ENCODE peak calls at places on chromosomes 5 and 9, in eight cellular contexts. P is sigmoid colon, Y is tibial artery, C is ovary, S is dorsolateral prefrontal cortex, D is uterus, B is psoas muscle, F is A549. J is an unnamed sample.

GRCh38 chr5:63245271-63245670 is 666.7 kb downstream of the LRRC70 start:
- DNase-seq in P (no peak), Y (no peak), C (no peak), S (no peak), D (no peak), B (no peak), F (no peak), J (no peak)

GRCh38 chr9:123044556-123044955 is 11.1 kb downstream of the GPR21 start:
- DNase-seq in P (no peak), Y (no peak), C (no peak), S (no peak), D (no peak), B (no peak), F (peak; percentile 4), J (peak; percentile 45)

GRCh38 chr5:36384845-36385244 is 83.1 kb upstream of the RANBP3L start:
- DNase-seq in P (no peak), Y (no peak), C (no peak), S (no peak), D (no peak), B (no peak), F (no peak), J (no peak)

GRCh38 chr9:87157366-87158031 is 210.2 kb upstream of the GAS1 start:
- DNase-seq in P (no peak), Y (no peak), C (no peak), S (no peak), D (no peak), B (no peak), F (no peak), J (peak; percentile 21)

GRCh38 chr5:134543820-134544692 is 18.6 kb downstream of the JADE2 start:
- DNase-seq in P (no peak), Y (no peak), C (no peak), S (no peak), D (no peak), B (peak; percentile 43), F (no peak), J (no peak)

GRCh38 chr9:124215551-124215910 is 42.2 kb upstream of the NEK6 start:
- DNase-seq in P (peak; percentile 29), Y (peak; percentile 28), C (no peak), S (peak; percentile 13), D (no peak), B (peak; percentile 12), F (no peak), J (no peak)

GRCh38 chr5:148912714-148913398 is 86.4 kb downstream of the ADRB2 start:
- DNase-seq in P (no peak), Y (no peak), C (no peak), S (no peak), D (no peak), B (no peak), F (peak; percentile 82), J (peak; percentile 100)

GRCh38 chr9:19922476-19923118 is 133.8 kb upstream of the SLC24A2 start:
- DNase-seq in P (no peak), Y (no peak), C (peak; percentile 44), S (no peak), D (peak; percentile 69), B (no peak), F (peak; percentile 50), J (peak; percentile 70)

GRCh38 chr9:133405508-133406009 is 12.3 kb downstream of the REXO4 start:
- DNase-seq in P (no peak), Y (no peak), C (no peak), S (no peak), D (no peak), B (no peak), F (no peak), J (no peak)

GRCh38 chr9:111529787-111530186 is 4.8 kb downstream of the ZNF483 start:
- DNase-seq in P (no peak), Y (no peak), C (no peak), S (no peak), D (no peak), B (no peak), F (no peak), J (no peak)

GRCh38 chr9:113221800-113222481 is 597 bp downstream of the SLC31A1 start:
- DNase-seq in P (no peak), Y (no peak), C (no peak), S (no peak), D (no peak), B (no peak), F (no peak), J (peak; percentile 38)

GRCh38 chr5:230711-231110 is 12.6 kb downstream of the SDHA start:
- DNase-seq in P (no peak), Y (no peak), C (no peak), S (no peak), D (no peak), B (no peak), F (no peak), J (no peak)

GRCh38 chr5:92460505-92460904 is 1077.4 kb upstream of the ARRDC3 start:
- DNase-seq in P (no peak), Y (no peak), C (no peak), S (no peak), D (no peak), B (no peak), F (no peak), J (no peak)

GRCh38 chr9:107176701-107177100 is 106.4 kb upstream of the RAD23B start:
- DNase-seq in P (no peak), Y (peak; percentile 67), C (no peak), S (no peak), D (peak; percentile 16), B (no peak), F (no peak), J (no peak)

GRCh38 chr5:166068547-166069335 is 2222.7 kb upstream of the WWC1 start:
- DNase-seq in P (no peak), Y (no peak), C (no peak), S (no peak), D (no peak), B (no peak), F (no peak), J (peak; percentile 87)

GRCh38 chr5:34736445-34737119 is 80.5 kb downstream of the RAI14 start:
- DNase-seq in P (no peak), Y (no peak), C (no peak), S (no peak), D (no peak), B (no peak), F (peak; percentile 45), J (no peak)

GRCh38 chr5:59810041-59810440 is 83.5 kb downstream of the PDE4D start:
- DNase-seq in P (peak; percentile 85), Y (peak; percentile 86), C (peak; percentile 33), S (peak; percentile 83), D (peak; percentile 68), B (peak; percentile 81), F (peak; percentile 82), J (peak; percentile 74)

GRCh38 chr5:180080670-180081280 is 9.2 kb upstream of the RNF130 start:
- DNase-seq in P (no peak), Y (no peak), C (no peak), S (no peak), D (no peak), B (no peak), F (no peak), J (no peak)

GRCh38 chr5:157479166-157479565 is 19.2 kb downstream of the NIPAL4 start:
- DNase-seq in P (peak; percentile 49), Y (no peak), C (no peak), S (no peak), D (no peak), B (no peak), F (no peak), J (no peak)

GRCh38 chr5:133842846-133843725 is 125.3 kb downstream of the C5orf15 start:
- DNase-seq in P (no peak), Y (peak; percentile 40), C (no peak), S (no peak), D (no peak), B (no peak), F (no peak), J (no peak)

GRCh38 chr9:84343111-84343521 is 2.6 kb upstream of the SLC28A3 start:
- DNase-seq in P (no peak), Y (no peak), C (no peak), S (no peak), D (no peak), B (no peak), F (no peak), J (no peak)

GRCh38 chr5:71939452-71939932 is 167.8 kb upstream of the MAP1B start:
- DNase-seq in P (no peak), Y (no peak), C (no peak), S (no peak), D (no peak), B (no peak), F (peak; percentile 46), J (no peak)

GRCh38 chr9:136757751-136758140 is 297 bp downstream of the LCN8 start:
- DNase-seq in P (peak; percentile 58), Y (no peak), C (no peak), S (no peak), D (no peak), B (peak; percentile 58), F (no peak), J (no peak)

DNA sequence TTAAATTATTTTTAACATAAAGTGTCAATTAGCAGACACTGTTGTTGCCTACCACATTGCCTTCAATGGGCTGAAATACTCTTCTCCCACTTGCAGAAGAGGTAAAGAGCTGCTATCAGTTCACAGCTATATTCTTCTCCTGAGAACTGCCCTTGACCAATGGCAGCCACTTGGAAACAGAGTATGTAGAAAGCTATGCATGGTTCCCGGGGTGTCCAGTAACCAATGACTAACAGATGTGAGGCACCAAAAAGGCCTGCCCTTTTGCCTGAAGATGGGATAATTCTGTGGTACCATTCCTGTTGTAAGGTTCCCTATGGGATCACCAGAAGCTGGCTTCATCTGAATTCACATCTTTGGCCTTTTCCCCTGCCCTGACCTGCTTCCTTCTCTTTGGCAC is 181.4 kb upstream of the MAP3K1 start:
- DNase-seq in P (no peak), Y (no peak), C (no peak), S (no peak), D (no peak), B (no peak), F (no peak), J (no peak)
- H3K27ac ChIP-seq in P (no peak overlapping the region), Y (no peak overlapping the region), C (no peak overlapping the region), S (no peak overlapping the region), D (no peak overlapping the region), B (no peak overlapping the region), F (no peak overlapping the region), J (no peak overlapping the region)

GRCh38 chr5:135883441-135883840 is 12.2 kb downstream of the IL9 start:
- DNase-seq in P (no peak), Y (no peak), C (no peak), S (no peak), D (no peak), B (no peak), F (no peak), J (no peak)
- TF ChIP-seq CTCF in P (no peak), Y (no peak), C (no peak), S (no peak), D (no peak), B (no peak), F (peak; percentile 15), J (no peak)

DNA sequence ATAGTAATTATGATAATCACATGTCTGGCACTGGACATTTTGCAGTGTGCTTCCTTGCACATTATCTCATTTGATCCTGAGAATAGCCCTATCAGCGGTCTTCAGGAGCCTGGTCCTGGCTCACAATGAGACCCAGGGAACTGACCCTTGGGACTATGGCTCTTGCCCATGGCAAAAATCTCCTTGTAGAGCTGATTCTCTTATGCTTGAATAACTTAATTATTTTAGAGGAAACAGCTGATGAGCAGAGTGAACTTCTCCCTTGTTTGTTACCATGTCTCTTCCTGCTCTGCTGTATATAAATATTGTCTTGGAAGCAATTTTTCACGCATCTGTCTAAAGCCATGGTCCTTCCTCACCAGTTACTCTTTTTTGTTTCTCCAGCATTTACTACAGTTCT is 272.6 kb downstream of the NR3C1 start:
- DNase-seq in P (no peak), Y (no peak), C (no peak), S (no peak), D (no peak), B (no peak), F (no peak), J (no peak)
- H3K27ac ChIP-seq in P (no peak overlapping the region), Y (no peak overlapping the region), C (no peak overlapping the region), S (no peak overlapping the region), D (no peak overlapping the region), B (peak overlapping the region; percentile 94), F (no peak overlapping the region), J (no peak overlapping the region)

GRCh38 chr5:9498541-9499497 is 47.1 kb downstream of the SEMA5A start:
- DNase-seq in P (no peak), Y (no peak), C (no peak), S (no peak), D (no peak), B (no peak), F (peak; percentile 21), J (peak; percentile 33)
- TF ChIP-seq CTCF in P (no peak), Y (no peak), C (no peak), S (no peak), D (no peak), B (no peak), F (peak; percentile 11), J (peak; percentile 54)